ENCODE peak calls at places on chromosomes 7 and 10, in six cellular contexts. C, U, A, N, I and X are unnamed samples. For H3K27me3, the result is how much of the 10 kb centered on the place peaks cover.

GRCh38 chr10:80199828-80200227 is 5.5 kb downstream of the ANXA11 start:
- DNase-seq in C (peak), U (no peak), A (no peak), N (no peak), I (no peak), X (peak)

GRCh38 chr7:123637203-123637602 is 18.5 kb upstream of the LMOD2 start:
- DNase-seq in C (no peak), U (no peak), A (no peak), N (no peak), I (no peak), X (peak)

GRCh38 chr7:38905026-38905759 is 3.8 kb downstream of the VPS41 start:
- DNase-seq in C (no peak), U (no peak), A (no peak), N (no peak), I (no peak), X (no peak)

GRCh38 chr7:44431091-44431608 is 59.3 kb downstream of the NUDCD3 start:
- DNase-seq in C (no peak), U (no peak), A (no peak), N (no peak), I (no peak), X (peak)

GRCh38 chr7:37040330-37040729 is 316.0 kb upstream of the AOAH start:
- DNase-seq in C (no peak), U (peak), A (no peak), N (no peak), I (no peak), X (no peak)

GRCh38 chr7:105664816-105665525 is 83.7 kb upstream of the EFCAB10 start:
- DNase-seq in C (no peak), U (no peak), A (no peak), N (no peak), I (no peak), X (peak)

GRCh38 chr7:33814400-33814799 is 90.9 kb upstream of the BMPER start:
- DNase-seq in C (no peak), U (no peak), A (no peak), N (no peak), I (no peak), X (no peak)

GRCh38 chr7:74236284-74236683 is 17.9 kb downstream of the RFC2 start:
- DNase-seq in C (no peak), U (no peak), A (no peak), N (no peak), I (no peak), X (no peak)

GRCh38 chr10:116912162-116912561 is 62.9 kb downstream of the ENO4 start:
- DNase-seq in C (no peak), U (no peak), A (no peak), N (no peak), I (no peak), X (no peak)

GRCh38 chr10:115706482-115707076 is 566.4 kb downstream of the GFRA1 start:
- DNase-seq in C (no peak), U (no peak), A (no peak), N (no peak), I (peak), X (no peak)

DNA sequence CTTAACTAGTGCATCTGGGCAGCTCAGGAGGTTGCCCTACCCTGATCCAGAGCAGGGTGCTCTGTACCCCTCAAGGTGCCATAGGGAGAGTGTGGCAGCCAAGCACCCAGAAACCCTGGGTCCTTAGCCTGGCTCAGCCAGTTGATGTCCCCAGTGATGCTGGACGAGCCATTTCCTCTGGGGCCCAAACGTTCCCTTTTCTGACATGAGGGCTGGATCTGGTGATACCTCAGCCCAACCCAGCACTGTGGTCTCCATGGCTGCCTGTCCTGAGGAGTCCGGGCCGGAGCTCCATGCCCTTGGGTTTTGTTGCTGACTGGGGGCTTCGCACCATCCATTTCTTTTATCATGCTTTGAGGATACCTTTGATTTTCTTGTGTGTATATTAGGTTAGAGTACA is 87.9 kb upstream of the IKZF1 start:
- DNase-seq in C (no peak), U (no peak), A (no peak), N (no peak), I (no peak), X (peak)
- H3K27ac ChIP-seq in C (no peak), U (no peak), A (no peak), N (no peak), I (no peak), X (no peak)

GRCh38 chr7:128911441-128912031 is 1.0 kb upstream of the KCP start:
- DNase-seq in C (peak), U (no peak), A (no peak), N (no peak), I (no peak), X (peak)

GRCh38 chr7:128914566-128915151 is 4.2 kb upstream of the KCP start:
- DNase-seq in C (no peak), U (no peak), A (no peak), N (no peak), I (no peak), X (peak)

GRCh38 chr7:128913856-128914565 is 3.5 kb upstream of the KCP start:
- DNase-seq in C (no peak), U (no peak), A (no peak), N (no peak), I (no peak), X (peak)

GRCh38 chr7:128910569-128910945 is at the start of gene KCP:
- DNase-seq in C (no peak), U (no peak), A (no peak), N (no peak), I (no peak), X (peak)

GRCh38 chr7:128912281-128912680 is 1.8 kb upstream of the KCP start:
- DNase-seq in C (no peak), U (no peak), A (no peak), N (no peak), I (no peak), X (peak)
- H3K27me3 ChIP-seq in C (under half), U (half or more), A (under half), N (under half), I (under half), X (under half)

GRCh38 chr10:133142523-133143199 is 17.4 kb upstream of the KNDC1 start:
- DNase-seq in C (no peak), U (no peak), A (peak), N (no peak), I (no peak), X (peak)

GRCh38 chr10:133143546-133143945 is 16.5 kb upstream of the KNDC1 start:
- DNase-seq in C (no peak), U (no peak), A (peak), N (no peak), I (no peak), X (peak)

GRCh38 chr10:133143200-133143533 is 16.9 kb upstream of the KNDC1 start:
- DNase-seq in C (no peak), U (no peak), A (peak), N (no peak), I (no peak), X (peak)

GRCh38 chr10:133141963-133142350 is 18.1 kb upstream of the KNDC1 start:
- DNase-seq in C (no peak), U (no peak), A (peak), N (no peak), I (no peak), X (no peak)

GRCh38 chr10:133144771-133145170 is 15.2 kb upstream of the KNDC1 start:
- DNase-seq in C (no peak), U (no peak), A (no peak), N (no peak), I (no peak), X (peak)
- H3K27ac ChIP-seq in C (no peak), U (no peak), A (no peak), N (no peak), I (no peak), X (no peak)

GRCh38 chr10:62813981-62814380 is 2.2 kb downstream of the EGR2 start:
- DNase-seq in C (no peak), U (no peak), A (no peak), N (no peak), I (no peak), X (no peak)
- H3K27me3 ChIP-seq in C (under half), U (under half), A (under half), N (under half), I (under half), X (half or more)

GRCh38 chr10:14958872-14959220 is 342 bp upstream of the MEIG1 start:
- DNase-seq in C (no peak), U (no peak), A (no peak), N (no peak), I (no peak), X (no peak)
- H3K27ac ChIP-seq in C (peak), U (no peak), A (peak), N (peak), I (peak), X (no peak)

GRCh38 chr7:117249696-117250095 is 73.2 kb downstream of the WNT2 start:
- DNase-seq in C (no peak), U (no peak), A (no peak), N (no peak), I (no peak), X (no peak)
- H3K27me3 ChIP-seq in C (under half), U (under half), A (under half), N (under half), I (under half), X (under half)